ENCODE peak calls at places on chromosomes 16 and 17, in six cellular contexts. U, O, F, Z, X and R are unnamed samples.

GRCh38 chr17:61206922-61207321 is 192.7 kb upstream of the TBX2 start:
- DNase-seq in U (no peak), O (no peak), F (no peak), Z (no peak), X (no peak), R (no peak)

GRCh38 chr16:9160551-9160911 is 69.1 kb downstream of the HAPSTR1 start:
- DNase-seq in U (no peak), O (no peak), F (no peak), Z (peak), X (no peak), R (no peak)

GRCh38 chr17:3983945-3984484 is 19.8 kb upstream of the ATP2A3 start:
- DNase-seq in U (no peak), O (no peak), F (no peak), Z (peak), X (no peak), R (peak)

GRCh38 chr17:48546924-48547838 is 2.3 kb upstream of the HOXB2 start:
- DNase-seq in U (no peak), O (no peak), F (no peak), Z (peak), X (no peak), R (no peak)

GRCh38 chr16:67865318-67865717 is 7.5 kb upstream of the EDC4 start:
- DNase-seq in U (no peak), O (no peak), F (no peak), Z (peak), X (no peak), R (no peak)

GRCh38 chr16:13873835-13874438 is 46.0 kb upstream of the ERCC4 start:
- DNase-seq in U (no peak), O (no peak), F (no peak), Z (peak), X (no peak), R (no peak)

GRCh38 chr17:67554634-67555033 is 163.1 kb upstream of the NOL11 start:
- DNase-seq in U (no peak), O (no peak), F (no peak), Z (no peak), X (no peak), R (no peak)

GRCh38 chr17:17096438-17097178 is 54.4 kb downstream of the MPRIP start:
- DNase-seq in U (no peak), O (no peak), F (no peak), Z (no peak), X (no peak), R (no peak)

GRCh38 chr16:11088432-11088794 is 144.0 kb downstream of the CLEC16A start:
- DNase-seq in U (no peak), O (no peak), F (no peak), Z (peak), X (no peak), R (no peak)

GRCh38 chr17:49015924-49016774 is 19.0 kb downstream of the IGF2BP1 start:
- DNase-seq in U (no peak), O (no peak), F (no peak), Z (no peak), X (no peak), R (no peak)

GRCh38 chr17:58329808-58330543 is 1.4 kb upstream of the TSPOAP1 start:
- DNase-seq in U (no peak), O (no peak), F (peak), Z (no peak), X (no peak), R (no peak)